ENCODE peak calls at places on chromosomes 6 and 20, in four cellular contexts. One of them, this sample, is unnamed. For H3K4me1 and H4K20me1, the result is how much of the 10 kb centered on the place peaks cover.

GRCh38 chr6:116461563-116462507 is 660 bp downstream of the CALHM6 start:
- DNase-seq in mammary epithelial cell: peak
- DNase-seq in SK-N-SH: peak
- DNase-seq in PC-3: no peak
- DNase-seq in this sample: no peak

GRCh38 chr6:13466304-13467215 is 20.8 kb downstream of the GFOD1 start:
- DNase-seq in mammary epithelial cell: peak
- DNase-seq in PC-3: no peak
- DNase-seq in SK-N-SH: no peak
- DNase-seq in this sample: no peak

GRCh38 chr6:47034919-47035318 is 7.2 kb downstream of the ADGRF1 start:
- DNase-seq in mammary epithelial cell: peak
- DNase-seq in SK-N-SH: peak
- DNase-seq in PC-3: peak
- DNase-seq in this sample: peak

GRCh38 chr6:106739387-106739786 is 110.0 kb downstream of the QRSL1 start:
- DNase-seq in mammary epithelial cell: peak
- DNase-seq in SK-N-SH: no peak
- DNase-seq in PC-3: peak
- DNase-seq in this sample: no peak

GRCh38 chr6:30818426-30818841 is 65.9 kb upstream of the DDR1 start:
- DNase-seq in SK-N-SH: no peak
- DNase-seq in mammary epithelial cell: peak
- DNase-seq in PC-3: peak
- DNase-seq in this sample: no peak

GRCh38 chr6:135064586-135064985 is 10.0 kb upstream of the HBS1L start:
- DNase-seq in PC-3: no peak
- DNase-seq in SK-N-SH: no peak
- DNase-seq in mammary epithelial cell: no peak
- DNase-seq in this sample: no peak

GRCh38 chr6:133548409-133548808 is 307.3 kb downstream of the EYA4 start:
- DNase-seq in SK-N-SH: no peak
- DNase-seq in mammary epithelial cell: no peak
- DNase-seq in PC-3: no peak
- DNase-seq in this sample: no peak

GRCh38 chr6:6749791-6750434 is 161.4 kb downstream of the LY86 start:
- DNase-seq in mammary epithelial cell: peak
- DNase-seq in PC-3: peak
- DNase-seq in SK-N-SH: no peak
- DNase-seq in this sample: no peak

GRCh38 chr20:38059832-38060231 is 26.3 kb downstream of the RPRD1B start:
- DNase-seq in SK-N-SH: no peak
- DNase-seq in mammary epithelial cell: no peak
- DNase-seq in PC-3: peak
- DNase-seq in this sample: no peak

GRCh38 chr6:17712573-17712972 is 5.8 kb upstream of the NUP153 start:
- DNase-seq in PC-3: no peak
- DNase-seq in SK-N-SH: no peak
- DNase-seq in mammary epithelial cell: no peak
- DNase-seq in this sample: no peak

GRCh38 chr6:36138667-36139066 is 8.4 kb downstream of the MAPK13 start:
- DNase-seq in mammary epithelial cell: no peak
- DNase-seq in SK-N-SH: no peak
- DNase-seq in PC-3: no peak
- DNase-seq in this sample: no peak

GRCh38 chr6:105209950-105210706 is 30.3 kb upstream of the POPDC3 start:
- DNase-seq in PC-3: peak
- DNase-seq in SK-N-SH: no peak
- DNase-seq in mammary epithelial cell: peak
- DNase-seq in this sample: no peak

GRCh38 chr6:71602385-71602949 is 283.9 kb upstream of the RIMS1 start:
- DNase-seq in SK-N-SH: no peak
- DNase-seq in PC-3: peak
- DNase-seq in mammary epithelial cell: peak
- DNase-seq in this sample: peak

GRCh38 chr6:157034433-157035230 is 257.5 kb downstream of the ARID1B start:
- DNase-seq in SK-N-SH: peak
- DNase-seq in mammary epithelial cell: peak
- DNase-seq in PC-3: peak
- DNase-seq in this sample: no peak

GRCh38 chr6:43941174-43941573 is 171.2 kb downstream of the VEGFA start:
- DNase-seq in SK-N-SH: no peak
- DNase-seq in mammary epithelial cell: no peak
- DNase-seq in PC-3: no peak
- DNase-seq in this sample: no peak

GRCh38 chr6:109455161-109455501 is 441 bp downstream of the MICAL1 start:
- DNase-seq in SK-N-SH: no peak
- DNase-seq in PC-3: no peak
- DNase-seq in mammary epithelial cell: peak
- DNase-seq in this sample: no peak
- H3K4me1 ChIP-seq in SK-N-SH: under half
- H3K4me1 ChIP-seq in PC-3: under half
- H3K4me1 ChIP-seq in mammary epithelial cell: under half
- H3K4me1 ChIP-seq in this sample: under half

DNA sequence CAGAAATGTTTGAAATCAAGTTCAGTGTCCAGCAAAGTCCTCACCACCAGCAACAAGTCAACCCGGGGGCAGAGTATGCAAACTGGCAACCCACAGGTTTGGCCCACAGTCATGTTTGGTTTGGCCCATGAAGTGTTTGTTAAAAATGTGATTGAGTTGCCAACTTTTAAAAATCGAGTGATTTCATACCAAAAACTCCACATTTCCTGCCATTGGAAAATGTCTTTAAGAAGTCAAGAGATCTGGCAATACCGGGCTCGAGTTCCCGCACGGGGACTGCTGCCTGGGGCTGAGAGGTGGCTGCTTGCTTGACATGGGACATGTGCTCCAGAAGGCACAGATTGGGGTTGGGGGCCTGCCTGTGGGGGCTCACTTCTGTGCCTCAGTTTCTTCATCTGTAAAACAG is 36.1 kb downstream of the PREX1 start:
- DNase-seq in SK-N-SH: no peak
- DNase-seq in mammary epithelial cell: no peak
- DNase-seq in PC-3: peak
- DNase-seq in this sample: no peak
- H3K4me3 ChIP-seq in SK-N-SH: no peak
- H3K4me3 ChIP-seq in mammary epithelial cell: no peak
- H3K4me3 ChIP-seq in PC-3: no peak
- H3K4me3 ChIP-seq in this sample: no peak

GRCh38 chr20:2793471-2793870 is 7.0 kb downstream of the CPXM1 start:
- DNase-seq in PC-3: no peak
- DNase-seq in SK-N-SH: no peak
- DNase-seq in mammary epithelial cell: no peak
- DNase-seq in this sample: no peak
- H4K20me1 ChIP-seq in PC-3: under half
- H4K20me1 ChIP-seq in SK-N-SH: under half
- H4K20me1 ChIP-seq in mammary epithelial cell: under half
- H4K20me1 ChIP-seq in this sample: under half

DNA sequence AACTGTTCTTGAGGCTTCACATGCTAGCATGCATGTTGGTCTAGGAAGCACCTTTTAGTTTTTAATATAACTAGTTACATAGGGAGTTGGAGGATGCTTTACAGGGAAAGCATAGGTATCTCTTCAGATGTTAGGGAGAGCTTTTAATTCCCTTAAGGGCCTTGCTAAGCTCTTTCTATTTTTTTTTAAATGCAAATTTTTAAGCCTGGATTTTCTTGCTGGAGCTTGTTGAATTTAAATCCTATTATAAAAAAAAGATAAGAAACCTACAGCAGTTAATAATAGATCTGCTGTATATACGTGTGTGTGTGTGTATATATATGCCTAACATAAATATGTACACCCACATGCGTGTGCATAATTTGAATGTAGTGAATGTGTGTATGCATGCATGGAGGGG is 79.0 kb downstream of the FIG4 start:
- DNase-seq in mammary epithelial cell: no peak
- DNase-seq in PC-3: no peak
- DNase-seq in SK-N-SH: no peak
- DNase-seq in this sample: no peak
- H3K4me1 ChIP-seq in mammary epithelial cell: under half
- H3K4me1 ChIP-seq in PC-3: under half
- H3K4me1 ChIP-seq in SK-N-SH: under half
- H3K4me1 ChIP-seq in this sample: under half

GRCh38 chr6:148577687-148578488 is 168.9 kb upstream of the UST start:
- DNase-seq in PC-3: peak
- DNase-seq in mammary epithelial cell: peak
- DNase-seq in SK-N-SH: peak
- DNase-seq in this sample: no peak

GRCh38 chr6:148572676-148573335 is 174.0 kb upstream of the UST start:
- DNase-seq in mammary epithelial cell: no peak
- DNase-seq in PC-3: no peak
- DNase-seq in SK-N-SH: no peak
- DNase-seq in this sample: no peak

GRCh38 chr6:148578489-148578814 is 168.4 kb upstream of the UST start:
- DNase-seq in mammary epithelial cell: no peak
- DNase-seq in SK-N-SH: no peak
- DNase-seq in PC-3: no peak
- DNase-seq in this sample: no peak

GRCh38 chr6:148570456-148570855 is 176.4 kb upstream of the UST start:
- DNase-seq in SK-N-SH: no peak
- DNase-seq in PC-3: peak
- DNase-seq in mammary epithelial cell: no peak
- DNase-seq in this sample: no peak

GRCh38 chr6:148573922-148574321 is 172.9 kb upstream of the UST start:
- DNase-seq in PC-3: no peak
- DNase-seq in mammary epithelial cell: no peak
- DNase-seq in SK-N-SH: no peak
- DNase-seq in this sample: no peak
- H3K4me3 ChIP-seq in PC-3: no peak
- H3K4me3 ChIP-seq in mammary epithelial cell: no peak
- H3K4me3 ChIP-seq in SK-N-SH: no peak
- H3K4me3 ChIP-seq in this sample: no peak

GRCh38 chr20:36460648-36461599 is 80.4 kb upstream of the MYL9 start:
- DNase-seq in mammary epithelial cell: peak
- DNase-seq in PC-3: peak
- DNase-seq in SK-N-SH: peak
- DNase-seq in this sample: no peak

GRCh38 chr20:36461600-36462439 is 79.5 kb upstream of the MYL9 start:
- DNase-seq in SK-N-SH: peak
- DNase-seq in mammary epithelial cell: peak
- DNase-seq in PC-3: peak
- DNase-seq in this sample: no peak

GRCh38 chr20:36462440-36463211 is 78.7 kb upstream of the MYL9 start:
- DNase-seq in SK-N-SH: peak
- DNase-seq in mammary epithelial cell: no peak
- DNase-seq in PC-3: peak
- DNase-seq in this sample: no peak

GRCh38 chr20:36465109-36466080 is 75.9 kb upstream of the MYL9 start:
- DNase-seq in PC-3: peak
- DNase-seq in SK-N-SH: no peak
- DNase-seq in mammary epithelial cell: peak
- DNase-seq in this sample: peak

DNA sequence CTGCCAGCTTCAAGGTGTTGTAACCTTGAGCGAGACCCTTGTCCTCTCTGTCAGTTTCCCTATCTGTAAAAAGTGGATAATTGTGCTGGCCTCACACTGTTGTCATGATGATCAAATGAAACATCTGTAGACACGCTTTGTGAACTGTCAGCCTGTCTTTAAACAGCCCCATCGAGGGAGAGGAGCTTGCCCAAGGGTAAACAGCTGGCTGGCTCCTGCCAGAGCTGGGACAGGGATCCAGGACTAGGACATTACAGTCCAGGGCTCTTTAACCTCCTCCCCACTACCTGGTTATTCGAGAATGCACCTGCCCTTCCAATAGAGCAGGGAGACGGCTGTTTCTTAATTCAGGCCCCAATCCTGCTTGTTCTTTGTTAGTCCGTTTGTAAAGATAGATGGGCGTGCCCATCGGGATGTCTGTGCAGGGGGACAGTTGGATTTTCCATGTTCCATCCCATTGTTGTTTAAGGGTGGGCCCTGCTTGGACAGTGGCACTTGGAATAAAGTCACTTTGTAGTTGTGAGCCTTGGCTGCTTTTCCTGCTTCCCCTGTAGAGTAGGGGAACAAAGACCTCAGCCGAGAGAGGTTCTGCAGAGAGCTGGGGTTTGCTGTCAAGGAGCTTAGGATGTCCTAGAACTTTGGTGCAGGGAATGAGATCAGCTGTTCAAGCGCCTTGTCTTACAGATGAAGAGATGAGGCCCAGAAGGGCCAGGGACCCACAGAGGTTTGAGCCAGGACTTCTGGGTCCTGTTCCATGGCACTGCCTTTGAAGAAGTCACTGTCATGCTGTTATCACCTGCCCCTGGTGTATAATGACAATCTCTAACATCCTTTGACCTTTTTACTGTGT is 77.9 kb upstream of the MYL9 start:
- DNase-seq in SK-N-SH: no peak
- DNase-seq in mammary epithelial cell: no peak
- DNase-seq in PC-3: no peak
- DNase-seq in this sample: no peak
- H4K20me1 ChIP-seq in SK-N-SH: half or more
- H4K20me1 ChIP-seq in mammary epithelial cell: under half
- H4K20me1 ChIP-seq in PC-3: under half
- H4K20me1 ChIP-seq in this sample: under half